ENCODE peak calls at places on chromosomes 4 and X, in six cellular contexts. X is K562, S is HepG2, N is upper lobe of left lung, Y is GM12878, V is A549. E is an unnamed sample. For H3K9me3, the result is how much of the 10 kb centered on the place peaks cover.

GRCh38 chrX:72276478-72276953 is 532 bp downstream of the RPS4X start:
- ATAC-seq in V (no peak), Y (peak), S (no peak), N (no peak), X (no peak), E (peak)

GRCh38 chr4:3821580-3822229 is 55.5 kb downstream of the ADRA2C start:
- ATAC-seq in N (no peak), Y (no peak), V (peak), S (no peak), X (no peak), E (peak)

GRCh38 chrX:100356497-100356896 is 53.6 kb downstream of the PCDH19 start:
- ATAC-seq in S (no peak), X (no peak), V (no peak), Y (no peak), N (no peak), E (no peak)

GRCh38 chr4:169634975-169635374 is 14.6 kb downstream of the CLCN3 start:
- ATAC-seq in X (peak), Y (no peak), S (no peak), V (no peak), N (no peak), E (no peak)

GRCh38 chr4:121114756-121115155 is 42.4 kb upstream of the NDNF start:
- ATAC-seq in V (no peak), S (no peak), X (no peak), Y (peak), N (no peak), E (no peak)

GRCh38 chr4:70601422-70602039 is 9.5 kb downstream of the AMBN start:
- ATAC-seq in X (peak), S (peak), Y (peak), N (peak), V (peak), E (no peak)

GRCh38 chr4:125244848-125245450 is 69.8 kb upstream of the FAT4 start:
- ATAC-seq in S (no peak), V (no peak), N (no peak), Y (no peak), X (no peak), E (no peak)

GRCh38 chr4:67714248-67714583 is 13.3 kb upstream of the UBA6 start:
- ATAC-seq in S (peak), X (peak), V (peak), Y (peak), N (no peak), E (no peak)

GRCh38 chr4:151727365-151727764 is 33.4 kb downstream of the GATB start:
- ATAC-seq in N (no peak), S (no peak), X (no peak), Y (no peak), V (no peak), E (no peak)

GRCh38 chr4:122787940-122788339 is 38.7 kb upstream of the FGF2 start:
- ATAC-seq in X (peak), Y (no peak), V (no peak), N (no peak), S (no peak), E (no peak)

GRCh38 chr4:76083386-76083785 is 8.9 kb downstream of the ART3 start:
- ATAC-seq in X (no peak), S (no peak), Y (no peak), N (no peak), V (no peak), E (no peak)

GRCh38 chr4:15961778-15962510 is 1.0 kb downstream of the FGFBP2 start:
- ATAC-seq in N (no peak), V (no peak), Y (no peak), X (no peak), S (no peak), E (no peak)

GRCh38 chr4:69984030-69984443 is 11.7 kb upstream of the STATH start:
- ATAC-seq in S (peak), N (peak), X (no peak), Y (peak), V (peak), E (peak)

GRCh38 chr4:86965019-86965976 is 30.5 kb downstream of the AFF1 start:
- ATAC-seq in N (no peak), S (no peak), X (no peak), Y (peak), V (no peak), E (no peak)

GRCh38 chr4:6999172-7000086 is 43.7 kb upstream of the TADA2B start:
- ATAC-seq in N (peak), V (no peak), Y (no peak), X (peak), S (no peak), E (no peak)

GRCh38 chr4:73520821-73521220 is 39.3 kb downstream of the AFM start:
- ATAC-seq in X (no peak), S (no peak), Y (peak), V (no peak), N (no peak), E (no peak)

GRCh38 chr4:129136433-129136832 is 40.5 kb downstream of the C4orf33 start:
- ATAC-seq in X (peak), N (peak), S (no peak), Y (no peak), V (no peak), E (no peak)

GRCh38 chr4:57100979-57101629 is 9.1 kb downstream of the IGFBP7 start:
- ATAC-seq in S (peak), Y (no peak), X (no peak), N (no peak), V (peak), E (no peak)

GRCh38 chrX:9919632-9920172 is 47.5 kb upstream of the CLDN34 start:
- ATAC-seq in S (no peak), X (no peak), Y (no peak), V (no peak), N (no peak), E (no peak)

GRCh38 chr4:184306470-184306869 is 88.8 kb upstream of the ENPP6 start:
- ATAC-seq in Y (no peak), V (no peak), N (no peak), X (no peak), S (peak), E (no peak)

GRCh38 chr4:37475087-37475486 is 211.1 kb downstream of the RELL1 start:
- ATAC-seq in Y (no peak), X (no peak), S (no peak), N (no peak), V (no peak), E (no peak)

GRCh38 chr4:183430987-183431347 is 13.5 kb upstream of the CDKN2AIP start:
- ATAC-seq in V (no peak), N (no peak), X (no peak), S (no peak), Y (no peak), E (no peak)

GRCh38 chr4:166887457-166887856 is 346.8 kb downstream of the SPOCK3 start:
- ATAC-seq in X (no peak), N (no peak), S (no peak), V (no peak), Y (peak), E (no peak)

GRCh38 chrX:112669834-112670233 is 9.9 kb downstream of the LHFPL1 start:
- ATAC-seq in N (no peak), S (no peak), V (no peak), X (no peak), Y (peak), E (no peak)

GRCh38 chr4:140076307-140076706 is 77.7 kb downstream of the MAML3 start:
- ATAC-seq in X (no peak), N (no peak), Y (no peak), V (no peak), S (no peak), E (no peak)

GRCh38 chrX:21408776-21409175 is 34.6 kb downstream of the CNKSR2 start:
- ATAC-seq in X (no peak), V (no peak), S (no peak), Y (no peak), N (no peak), E (no peak)

GRCh38 chr4:79917246-79917645 is 155.8 kb downstream of the ANTXR2 start:
- ATAC-seq in V (peak), N (no peak), Y (peak), S (peak), X (peak), E (no peak)

GRCh38 chrX:38868941-38869378 is 67.7 kb downstream of the MID1IP1 start:
- ATAC-seq in S (no peak), V (no peak), X (no peak), Y (peak), N (peak), E (peak)

GRCh38 chr4:77022581-77023133 is 53.1 kb downstream of the CCNI start:
- ATAC-seq in Y (no peak), X (no peak), S (no peak), V (no peak), N (no peak), E (peak)

GRCh38 chr4:144787365-144788263 is 141.7 kb downstream of the HHIP start:
- ATAC-seq in X (peak), Y (peak), V (peak), N (no peak), S (no peak), E (no peak)

GRCh38 chr4:139763668-139764067 is 98.0 kb downstream of the MGST2 start:
- ATAC-seq in Y (no peak), V (no peak), N (no peak), S (no peak), X (no peak), E (no peak)

GRCh38 chr4:24395937-24396336 is 188.4 kb downstream of the DHX15 start:
- ATAC-seq in X (peak), S (peak), V (no peak), Y (no peak), N (no peak), E (no peak)

GRCh38 chr4:37561803-37562207 is 124.4 kb downstream of the RELL1 start:
- ATAC-seq in S (no peak), Y (peak), X (peak), V (peak), N (no peak), E (no peak)

GRCh38 chrX:129786210-129786651 is 6.5 kb downstream of the SASH3 start:
- ATAC-seq in S (no peak), V (no peak), Y (peak), N (no peak), X (peak), E (no peak)

DNA sequence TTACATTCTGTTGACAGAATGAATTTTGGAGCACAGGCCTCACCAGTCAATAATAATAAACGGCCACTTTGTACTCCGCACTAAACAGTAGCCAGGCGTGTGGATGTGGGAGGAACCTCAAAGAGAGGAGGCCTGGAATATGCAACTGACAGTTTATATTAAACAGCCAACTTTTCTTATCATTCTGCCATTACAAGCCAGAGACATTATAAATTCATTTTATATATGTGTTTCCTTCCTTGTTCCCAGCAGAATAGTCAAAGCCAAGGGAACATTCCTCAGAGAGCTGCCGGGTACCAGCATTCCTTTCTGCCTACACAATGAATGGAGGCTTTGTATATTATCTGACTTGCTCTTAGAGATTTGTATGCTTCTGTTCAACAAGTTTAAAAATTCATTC is 436.5 kb upstream of the FTHL17 start:
- ATAC-seq in N (no peak), X (no peak), V (no peak), S (peak), Y (no peak), E (peak)
- TF ChIP-seq EP300 in N (no peak), X (no peak), V (no peak), S (no peak), Y (no peak), E (no peak)

GRCh38 chrX:125203379-125203736 is 116.3 kb upstream of the TEX13C start:
- ATAC-seq in Y (no peak), X (no peak), N (peak), S (no peak), V (no peak), E (no peak)

GRCh38 chrX:125205084-125205917 is 114.4 kb upstream of the TEX13C start:
- ATAC-seq in Y (peak), V (peak), N (peak), S (peak), X (peak), E (peak)

GRCh38 chrX:125203737-125204578 is 115.7 kb upstream of the TEX13C start:
- ATAC-seq in Y (no peak), N (peak), V (peak), S (no peak), X (peak), E (peak)

GRCh38 chrX:125202486-125203378 is 116.9 kb upstream of the TEX13C start:
- ATAC-seq in V (no peak), X (peak), S (no peak), Y (no peak), N (no peak), E (no peak)

DNA sequence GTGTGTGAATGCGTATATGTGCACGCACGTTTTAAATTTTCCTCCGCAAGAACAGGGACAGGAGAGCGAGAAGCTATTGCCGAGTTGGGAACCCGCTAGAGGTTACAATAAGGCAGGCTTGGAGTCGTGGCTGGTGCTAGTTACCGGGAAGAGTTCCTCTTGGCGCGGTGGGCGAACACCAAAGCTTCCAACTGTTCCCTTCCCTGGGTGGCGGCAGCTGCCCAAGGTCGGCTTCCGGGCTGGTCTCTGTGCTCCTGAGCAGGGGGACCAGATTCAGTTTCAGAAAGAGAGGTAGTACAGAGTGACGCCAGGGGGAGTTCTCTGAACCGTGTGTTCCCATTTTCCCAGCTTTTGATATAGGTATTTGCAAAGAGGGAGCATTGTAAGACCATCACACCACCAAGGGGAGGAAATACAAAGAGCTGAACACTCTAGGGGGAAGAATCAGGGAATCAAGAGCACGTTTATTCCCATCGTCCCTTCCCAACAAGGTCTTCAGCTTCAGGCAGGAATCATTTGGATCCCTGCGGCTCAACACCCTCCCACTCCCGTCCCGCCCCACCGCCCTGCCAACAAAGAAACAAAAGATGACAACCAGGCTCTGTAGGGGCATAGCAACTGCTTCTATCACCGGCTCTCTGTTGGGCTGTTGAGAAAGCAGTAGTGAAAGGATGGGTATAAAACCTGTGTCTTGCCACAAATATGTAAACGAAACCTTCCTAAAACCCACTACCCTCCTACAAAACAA is 113.6 kb upstream of the TEX13C start:
- ATAC-seq in Y (no peak), V (peak), S (peak), N (no peak), X (no peak), E (no peak)
- TF ChIP-seq CTCF in Y (no peak), V (peak), S (no peak), N (no peak), X (no peak), E (peak)

GRCh38 chr4:422587-422986 is 76.4 kb downstream of the ZNF721 start:
- ATAC-seq in N (no peak), V (no peak), S (no peak), X (no peak), Y (no peak), E (no peak)
- H3K9me3 ChIP-seq in N (half or more), V (half or more), S (half or more), X (under half), Y (under half), E (half or more)

GRCh38 chr4:25547343-25547742 is 108.3 kb upstream of the SLC34A2 start:
- ATAC-seq in X (no peak), N (peak), Y (no peak), S (no peak), V (no peak), E (no peak)

GRCh38 chr4:25550376-25551030 is 105.1 kb upstream of the SLC34A2 start:
- ATAC-seq in N (no peak), Y (no peak), V (no peak), S (no peak), X (no peak), E (no peak)

GRCh38 chr4:25551608-25552007 is 104.0 kb upstream of the SLC34A2 start:
- ATAC-seq in N (peak), Y (no peak), S (no peak), X (no peak), V (no peak), E (no peak)

GRCh38 chr4:25549413-25549812 is 106.2 kb upstream of the SLC34A2 start:
- ATAC-seq in V (no peak), Y (no peak), N (no peak), X (no peak), S (no peak), E (no peak)

DNA sequence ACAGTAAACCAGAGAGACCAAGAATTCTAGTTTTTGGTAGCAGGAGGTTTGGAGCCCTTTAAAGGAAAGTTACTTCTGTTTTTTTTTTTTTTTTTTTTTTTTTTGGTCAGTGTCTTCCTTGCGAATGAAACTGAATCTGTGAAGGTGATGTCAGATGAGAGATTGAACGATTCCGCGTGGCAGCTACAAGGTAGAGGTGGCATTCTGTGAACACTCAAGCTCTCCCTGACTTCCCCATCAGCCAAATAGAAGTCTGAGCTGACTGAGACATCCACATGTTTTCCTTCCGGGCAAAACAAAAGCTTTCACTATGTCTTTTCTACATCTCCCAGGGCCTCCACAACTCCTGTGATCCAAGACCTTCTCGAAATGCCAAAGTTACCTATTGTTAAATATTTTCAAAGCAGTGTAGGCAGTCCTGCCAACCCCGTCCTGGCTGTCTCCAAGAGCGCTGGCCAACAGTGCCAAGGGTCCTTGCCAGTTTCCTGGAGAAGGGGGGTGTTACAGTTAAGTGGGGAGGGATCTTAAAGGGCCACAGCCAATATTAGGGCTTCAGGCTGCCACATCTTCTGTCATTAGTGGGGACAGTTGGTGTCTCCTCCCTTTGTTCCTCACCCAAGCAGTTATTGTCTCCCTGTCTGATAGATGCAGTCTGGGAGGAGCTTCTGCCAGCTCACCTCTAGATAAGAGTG is 102.9 kb upstream of the SLC34A2 start:
- ATAC-seq in V (peak), S (no peak), N (peak), Y (no peak), X (no peak), E (peak)
- TF ChIP-seq EP300 in V (no peak), S (no peak), N (no peak), Y (no peak), X (no peak), E (no peak)

GRCh38 chr4:100849319-100849718 is 331.5 kb upstream of the EMCN start:
- ATAC-seq in Y (no peak), S (no peak), X (no peak), V (no peak), N (no peak), E (no peak)

GRCh38 chr4:100852326-100852725 is 334.5 kb upstream of the EMCN start:
- ATAC-seq in Y (no peak), X (no peak), S (no peak), V (no peak), N (no peak), E (no peak)

GRCh38 chr4:100843897-100844296 is 326.1 kb upstream of the EMCN start:
- ATAC-seq in N (no peak), S (no peak), V (no peak), Y (peak), X (no peak), E (no peak)

DNA sequence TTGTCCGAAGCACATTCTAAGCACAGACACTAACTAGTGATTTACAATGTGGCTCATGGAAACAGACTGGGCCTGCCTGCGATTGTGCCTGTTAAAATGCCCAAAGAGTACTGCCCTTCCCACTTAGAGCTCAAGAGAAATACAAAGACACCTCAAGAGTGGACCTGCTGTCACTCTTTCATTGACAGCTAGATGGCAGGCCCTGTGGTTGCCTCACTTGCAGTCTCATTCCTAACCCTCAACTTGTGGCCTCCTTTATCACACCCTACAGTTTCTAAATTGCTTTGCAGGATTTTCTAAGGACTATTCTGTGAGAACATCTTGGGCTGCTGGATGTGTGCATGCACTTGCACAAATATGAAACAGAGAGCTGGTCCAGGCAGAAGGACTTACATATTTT is 331.0 kb upstream of the EMCN start:
- ATAC-seq in S (peak), Y (peak), N (no peak), V (peak), X (no peak), E (no peak)
- TF ChIP-seq CTCF in S (no peak), Y (peak), N (no peak), V (no peak), X (no peak), E (no peak)

GRCh38 chr4:138761638-138762205 is 253.9 kb upstream of the NOCT start:
- ATAC-seq in X (no peak), V (no peak), Y (no peak), N (no peak), S (no peak), E (no peak)

GRCh38 chr4:138756519-138756918 is 259.1 kb upstream of the NOCT start:
- ATAC-seq in X (no peak), V (no peak), N (no peak), S (peak), Y (no peak), E (no peak)

GRCh38 chr4:138759508-138759907 is 256.1 kb upstream of the NOCT start:
- ATAC-seq in V (no peak), Y (no peak), N (peak), S (no peak), X (no peak), E (no peak)

GRCh38 chr4:138757432-138757831 is 258.1 kb upstream of the NOCT start:
- ATAC-seq in Y (no peak), N (no peak), S (no peak), V (no peak), X (no peak), E (no peak)

GRCh38 chr4:138758876-138759275 is 256.7 kb upstream of the NOCT start:
- ATAC-seq in N (no peak), V (no peak), S (no peak), Y (no peak), X (no peak), E (no peak)
- H3K9me3 ChIP-seq in N (under half), V (under half), S (under half), Y (under half), X (under half), E (under half)